ENCODE peak calls at places on chromosomes 7 and 10, in seven cellular contexts. One of them, this sample, is unnamed.

GRCh38 chr10:33277135-33277536 is 57.3 kb downstream of the NRP1 start:
- DNase-seq in K562: no peak
- DNase-seq in HepG2: no peak
- DNase-seq in GM12878: no peak
- DNase-seq in HCT116: no peak
- DNase-seq in SK-N-SH: peak; percentile 72
- DNase-seq in H1: no peak
- DNase-seq in this sample: no peak

GRCh38 chr10:77713506-77714280 is 76.1 kb upstream of the KCNMA1 start:
- DNase-seq in K562: no peak
- DNase-seq in HepG2: no peak
- DNase-seq in GM12878: no peak
- DNase-seq in HCT116: no peak
- DNase-seq in SK-N-SH: peak; percentile 55
- DNase-seq in H1: no peak
- DNase-seq in this sample: no peak

GRCh38 chr7:6234384-6234783 is 38.0 kb downstream of the CYTH3 start:
- DNase-seq in K562: no peak
- DNase-seq in HepG2: no peak
- DNase-seq in GM12878: no peak
- DNase-seq in HCT116: no peak
- DNase-seq in SK-N-SH: no peak
- DNase-seq in H1: no peak
- DNase-seq in this sample: no peak

GRCh38 chr10:114301177-114301576 is 62.1 kb downstream of the VWA2 start:
- DNase-seq in K562: no peak
- DNase-seq in HepG2: no peak
- DNase-seq in GM12878: no peak
- DNase-seq in HCT116: no peak
- DNase-seq in SK-N-SH: no peak
- DNase-seq in H1: no peak
- DNase-seq in this sample: no peak

GRCh38 chr7:503046-503574 is 16.5 kb downstream of the PDGFA start:
- DNase-seq in K562: no peak
- DNase-seq in HepG2: no peak
- DNase-seq in GM12878: no peak
- DNase-seq in HCT116: no peak
- DNase-seq in SK-N-SH: no peak
- DNase-seq in H1: no peak
- DNase-seq in this sample: no peak

GRCh38 chr10:11488126-11488525 is 123.3 kb downstream of the USP6NL start:
- DNase-seq in K562: no peak
- DNase-seq in HepG2: no peak
- DNase-seq in GM12878: no peak
- DNase-seq in HCT116: no peak
- DNase-seq in SK-N-SH: no peak
- DNase-seq in H1: no peak
- DNase-seq in this sample: no peak

GRCh38 chr7:79452032-79452494 is 1.4 kb downstream of the MAGI2 start:
- DNase-seq in K562: no peak
- DNase-seq in HepG2: peak; percentile 97
- DNase-seq in GM12878: no peak
- DNase-seq in HCT116: no peak
- DNase-seq in SK-N-SH: peak; percentile 91
- DNase-seq in H1: peak; percentile 19
- DNase-seq in this sample: no peak

GRCh38 chr7:6227294-6227846 is 45.1 kb downstream of the CYTH3 start:
- DNase-seq in K562: no peak
- DNase-seq in HepG2: no peak
- DNase-seq in GM12878: no peak
- DNase-seq in HCT116: no peak
- DNase-seq in SK-N-SH: peak; percentile 54
- DNase-seq in H1: no peak
- DNase-seq in this sample: no peak

GRCh38 chr7:30907527-30908267 is 4.0 kb upstream of the AQP1 start:
- DNase-seq in K562: no peak
- DNase-seq in HepG2: no peak
- DNase-seq in GM12878: no peak
- DNase-seq in HCT116: no peak
- DNase-seq in SK-N-SH: no peak
- DNase-seq in H1: no peak
- DNase-seq in this sample: no peak

GRCh38 chr10:80090120-80090519 is 11.7 kb downstream of the TMEM254 start:
- DNase-seq in K562: no peak
- DNase-seq in HepG2: no peak
- DNase-seq in GM12878: no peak
- DNase-seq in HCT116: no peak
- DNase-seq in SK-N-SH: no peak
- DNase-seq in H1: no peak
- DNase-seq in this sample: no peak

GRCh38 chr7:129499915-129500463 is 2.3 kb upstream of the SMKR1 start:
- DNase-seq in K562: no peak
- DNase-seq in HepG2: no peak
- DNase-seq in GM12878: peak; percentile 26
- DNase-seq in HCT116: no peak
- DNase-seq in SK-N-SH: no peak
- DNase-seq in H1: no peak
- DNase-seq in this sample: no peak

GRCh38 chr7:288671-289101 is 1.3 kb upstream of the FOXL3 start:
- DNase-seq in K562: no peak
- DNase-seq in HepG2: no peak
- DNase-seq in GM12878: no peak
- DNase-seq in HCT116: no peak
- DNase-seq in SK-N-SH: no peak
- DNase-seq in H1: no peak
- DNase-seq in this sample: no peak

GRCh38 chr7:73728551-73728950 is 9.1 kb upstream of the STX1A start:
- DNase-seq in K562: no peak
- DNase-seq in HepG2: no peak
- DNase-seq in GM12878: no peak
- DNase-seq in HCT116: no peak
- DNase-seq in SK-N-SH: no peak
- DNase-seq in H1: no peak
- DNase-seq in this sample: no peak

GRCh38 chr7:95180-95862 is 97.0 kb upstream of the FAM20C start:
- DNase-seq in K562: no peak
- DNase-seq in HepG2: no peak
- DNase-seq in GM12878: no peak
- DNase-seq in HCT116: no peak
- DNase-seq in SK-N-SH: no peak
- DNase-seq in H1: no peak
- DNase-seq in this sample: no peak

GRCh38 chr7:31074403-31074802 is 22.3 kb downstream of the ADCYAP1R1 start:
- DNase-seq in K562: no peak
- DNase-seq in HepG2: no peak
- DNase-seq in GM12878: no peak
- DNase-seq in HCT116: no peak
- DNase-seq in SK-N-SH: no peak
- DNase-seq in H1: no peak
- DNase-seq in this sample: no peak

GRCh38 chr7:104040666-104041065 is 51.2 kb upstream of the RELN start:
- DNase-seq in K562: no peak
- DNase-seq in HepG2: no peak
- DNase-seq in GM12878: no peak
- DNase-seq in HCT116: no peak
- DNase-seq in SK-N-SH: no peak
- DNase-seq in H1: peak; percentile 5
- DNase-seq in this sample: no peak

GRCh38 chr10:74071151-74071550 is 73.2 kb downstream of the VCL start:
- DNase-seq in K562: no peak
- DNase-seq in HepG2: no peak
- DNase-seq in GM12878: no peak
- DNase-seq in HCT116: no peak
- DNase-seq in SK-N-SH: no peak
- DNase-seq in H1: no peak
- DNase-seq in this sample: no peak

GRCh38 chr7:131480384-131481315 is 75.8 kb downstream of the PODXL start:
- DNase-seq in K562: no peak
- DNase-seq in HepG2: peak; percentile 47
- DNase-seq in GM12878: no peak
- DNase-seq in HCT116: no peak
- DNase-seq in SK-N-SH: no peak
- DNase-seq in H1: no peak
- DNase-seq in this sample: no peak

GRCh38 chr7:112365551-112365950 is 84.7 kb upstream of the IFRD1 start:
- DNase-seq in K562: no peak
- DNase-seq in HepG2: no peak
- DNase-seq in GM12878: no peak
- DNase-seq in HCT116: no peak
- DNase-seq in SK-N-SH: no peak
- DNase-seq in H1: no peak
- DNase-seq in this sample: no peak

GRCh38 chr10:46266506-46266985 is 20.3 kb upstream of the ANTXRL start:
- DNase-seq in K562: no peak
- DNase-seq in HepG2: no peak
- DNase-seq in GM12878: no peak
- DNase-seq in HCT116: no peak
- DNase-seq in SK-N-SH: no peak
- DNase-seq in H1: no peak
- DNase-seq in this sample: no peak

GRCh38 chr10:3887404-3887803 is 102.4 kb upstream of the KLF6 start:
- DNase-seq in K562: no peak
- DNase-seq in HepG2: no peak
- DNase-seq in GM12878: no peak
- DNase-seq in HCT116: no peak
- DNase-seq in SK-N-SH: no peak
- DNase-seq in H1: no peak
- DNase-seq in this sample: no peak

GRCh38 chr7:44142028-44142427 is 896 bp upstream of the MYL7 start:
- DNase-seq in K562: no peak
- DNase-seq in HepG2: no peak
- DNase-seq in GM12878: no peak
- DNase-seq in HCT116: no peak
- DNase-seq in SK-N-SH: peak; percentile 28
- DNase-seq in H1: no peak
- DNase-seq in this sample: no peak

GRCh38 chr10:110636932-110637557 is 7.1 kb upstream of the RBM20 start:
- DNase-seq in K562: no peak
- DNase-seq in HepG2: peak; percentile 15
- DNase-seq in GM12878: no peak
- DNase-seq in HCT116: no peak
- DNase-seq in SK-N-SH: peak; percentile 42
- DNase-seq in H1: no peak
- DNase-seq in this sample: no peak

GRCh38 chr7:123652406-123652805 is 3.3 kb upstream of the LMOD2 start:
- DNase-seq in K562: no peak
- DNase-seq in HepG2: no peak
- DNase-seq in GM12878: no peak
- DNase-seq in HCT116: no peak
- DNase-seq in SK-N-SH: no peak
- DNase-seq in H1: no peak
- DNase-seq in this sample: no peak

GRCh38 chr7:123653162-123653561 is 2.5 kb upstream of the LMOD2 start:
- DNase-seq in K562: no peak
- DNase-seq in HepG2: no peak
- DNase-seq in GM12878: no peak
- DNase-seq in HCT116: no peak
- DNase-seq in SK-N-SH: no peak
- DNase-seq in H1: no peak
- DNase-seq in this sample: no peak

GRCh38 chr7:123647106-123647730 is 8.4 kb upstream of the LMOD2 start:
- DNase-seq in K562: no peak
- DNase-seq in HepG2: no peak
- DNase-seq in GM12878: no peak
- DNase-seq in HCT116: no peak
- DNase-seq in SK-N-SH: no peak
- DNase-seq in H1: no peak
- DNase-seq in this sample: no peak

GRCh38 chr7:123650595-123650994 is 5.1 kb upstream of the LMOD2 start:
- DNase-seq in K562: no peak
- DNase-seq in HepG2: no peak
- DNase-seq in GM12878: no peak
- DNase-seq in HCT116: no peak
- DNase-seq in SK-N-SH: peak; percentile 39
- DNase-seq in H1: no peak
- DNase-seq in this sample: no peak

GRCh38 chr7:123649956-123650355 is 5.7 kb upstream of the LMOD2 start:
- DNase-seq in K562: no peak
- DNase-seq in HepG2: no peak
- DNase-seq in GM12878: no peak
- DNase-seq in HCT116: no peak
- DNase-seq in SK-N-SH: no peak
- DNase-seq in H1: no peak
- DNase-seq in this sample: no peak
- TF ChIP-seq JUND in K562: peak; percentile 55
- TF ChIP-seq JUND in HepG2: no peak
- TF ChIP-seq JUND in GM12878: no peak
- TF ChIP-seq JUND in HCT116: no peak
- TF ChIP-seq JUND in SK-N-SH: peak; percentile 6
- TF ChIP-seq JUND in H1: no peak
- TF ChIP-seq JUND in this sample: no peak

GRCh38 chr10:83983578-83984255 is 155.6 kb upstream of the GHITM start:
- DNase-seq in K562: peak; percentile 33
- DNase-seq in HepG2: peak; percentile 15
- DNase-seq in GM12878: no peak
- DNase-seq in HCT116: peak; percentile 23
- DNase-seq in SK-N-SH: no peak
- DNase-seq in H1: no peak
- DNase-seq in this sample: no peak
- TF ChIP-seq JUND in K562: no peak
- TF ChIP-seq JUND in HepG2: no peak
- TF ChIP-seq JUND in GM12878: no peak
- TF ChIP-seq JUND in HCT116: peak; percentile 36
- TF ChIP-seq JUND in SK-N-SH: no peak
- TF ChIP-seq JUND in H1: no peak
- TF ChIP-seq JUND in this sample: no peak

DNA sequence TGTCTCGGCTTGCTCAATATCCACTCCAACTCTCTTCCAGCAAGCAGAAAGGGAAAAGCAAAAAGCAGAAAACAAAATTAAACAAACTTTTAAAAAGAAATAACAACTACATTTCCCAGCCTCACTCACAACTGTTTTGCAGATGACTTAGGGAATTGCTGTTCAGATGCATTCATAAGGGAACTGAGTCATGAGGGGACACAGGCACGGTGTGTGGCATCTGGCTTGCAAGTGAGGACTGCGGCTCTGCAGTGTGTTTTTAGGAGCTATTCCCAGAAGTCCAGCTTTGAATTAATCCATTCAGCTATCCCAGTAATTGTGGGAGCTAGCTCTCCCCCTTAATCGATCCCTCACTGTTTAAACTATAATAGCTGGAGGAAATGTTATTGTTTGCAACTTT is 30.3 kb downstream of the PTN start:
- DNase-seq in K562: no peak
- DNase-seq in HepG2: no peak
- DNase-seq in GM12878: no peak
- DNase-seq in HCT116: no peak
- DNase-seq in SK-N-SH: no peak
- DNase-seq in H1: no peak
- DNase-seq in this sample: no peak
- TF ChIP-seq JUND in K562: no peak
- TF ChIP-seq JUND in HepG2: no peak
- TF ChIP-seq JUND in GM12878: no peak
- TF ChIP-seq JUND in HCT116: no peak
- TF ChIP-seq JUND in SK-N-SH: no peak
- TF ChIP-seq JUND in H1: no peak
- TF ChIP-seq JUND in this sample: no peak

DNA sequence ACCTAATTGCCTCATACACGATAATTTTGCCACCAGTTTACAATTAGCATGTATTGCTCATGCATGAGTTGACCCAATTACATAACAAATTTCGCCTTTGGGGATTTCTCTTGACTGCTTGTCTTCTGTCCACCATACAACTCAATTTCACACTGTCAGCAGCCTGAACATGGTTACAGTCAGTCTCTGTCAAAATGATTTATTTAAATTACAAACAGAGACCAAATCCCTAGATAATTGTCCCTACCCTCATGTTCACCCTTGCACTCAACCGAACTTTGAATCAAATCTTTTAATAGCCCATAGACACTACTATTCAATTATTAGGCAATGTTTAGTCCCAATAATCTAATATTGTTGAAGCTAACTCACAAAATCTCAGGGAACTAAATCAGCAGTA is 59.7 kb upstream of the NEBL start:
- DNase-seq in K562: no peak
- DNase-seq in HepG2: no peak
- DNase-seq in GM12878: no peak
- DNase-seq in HCT116: no peak
- DNase-seq in SK-N-SH: peak; percentile 33
- DNase-seq in H1: no peak
- DNase-seq in this sample: no peak
- TF ChIP-seq JUND in K562: no peak
- TF ChIP-seq JUND in HepG2: no peak
- TF ChIP-seq JUND in GM12878: no peak
- TF ChIP-seq JUND in HCT116: no peak
- TF ChIP-seq JUND in SK-N-SH: no peak
- TF ChIP-seq JUND in H1: no peak
- TF ChIP-seq JUND in this sample: no peak

This sample was measured in T47D.